ENCODE peak calls at places on chromosomes 16 and 17, in four cellular contexts. One of them, this sample, is unnamed.
A peak's percentile ranks its signal among the peaks of the same experiment; 100 is the strongest.

GRCh38 chr16:81143921-81144471 is 47.8 kb upstream of the GCSH start:
- DNase-seq in lung: no peak
- DNase-seq in HFF-Myc: no peak
- DNase-seq in activated CD8-positive, alpha-beta T cell treated with anti-CD3 and anti-CD28 coated beads for 36 hours: no peak
- DNase-seq in this sample: no peak

GRCh38 chr17:29133146-29133713 is 47.0 kb downstream of the MYO18A start:
- DNase-seq in lung: no peak
- DNase-seq in HFF-Myc: no peak
- DNase-seq in activated CD8-positive, alpha-beta T cell treated with anti-CD3 and anti-CD28 coated beads for 36 hours: no peak
- DNase-seq in this sample: no peak

GRCh38 chr17:78925234-78925633 is at the start of gene TIMP2:
- DNase-seq in lung: peak; percentile 88
- DNase-seq in HFF-Myc: peak; percentile 43
- DNase-seq in activated CD8-positive, alpha-beta T cell treated with anti-CD3 and anti-CD28 coated beads for 36 hours: peak; percentile 77
- DNase-seq in this sample: peak; percentile 87

GRCh38 chr16:4984174-4985000 is 26.3 kb downstream of the SEC14L5 start:
- DNase-seq in lung: no peak
- DNase-seq in HFF-Myc: no peak
- DNase-seq in activated CD8-positive, alpha-beta T cell treated with anti-CD3 and anti-CD28 coated beads for 36 hours: no peak
- DNase-seq in this sample: no peak

GRCh38 chr17:42456223-42457106 is 2.2 kb upstream of the ATP6V0A1 start:
- DNase-seq in lung: no peak
- DNase-seq in HFF-Myc: no peak
- DNase-seq in activated CD8-positive, alpha-beta T cell treated with anti-CD3 and anti-CD28 coated beads for 36 hours: no peak
- DNase-seq in this sample: peak; percentile 62

GRCh38 chr16:90048347-90048722 is 28.8 kb downstream of the PRDM7 start:
- DNase-seq in lung: no peak
- DNase-seq in HFF-Myc: no peak
- DNase-seq in activated CD8-positive, alpha-beta T cell treated with anti-CD3 and anti-CD28 coated beads for 36 hours: no peak
- DNase-seq in this sample: no peak

GRCh38 chr17:69602969-69603368 is 188.5 kb downstream of the MAP2K6 start:
- DNase-seq in lung: no peak
- DNase-seq in HFF-Myc: no peak
- DNase-seq in activated CD8-positive, alpha-beta T cell treated with anti-CD3 and anti-CD28 coated beads for 36 hours: peak; percentile 6
- DNase-seq in this sample: no peak

GRCh38 chr16:84268661-84269060 is 26.0 kb upstream of the WFDC1 start:
- DNase-seq in lung: no peak
- DNase-seq in HFF-Myc: no peak
- DNase-seq in activated CD8-positive, alpha-beta T cell treated with anti-CD3 and anti-CD28 coated beads for 36 hours: no peak
- DNase-seq in this sample: no peak

GRCh38 chr16:81908466-81909230 is 102.6 kb downstream of the SDR42E1 start:
- DNase-seq in lung: no peak
- DNase-seq in HFF-Myc: no peak
- DNase-seq in activated CD8-positive, alpha-beta T cell treated with anti-CD3 and anti-CD28 coated beads for 36 hours: no peak
- DNase-seq in this sample: no peak

GRCh38 chr17:2337811-2338657 is 733 bp downstream of the SGSM2 start:
- DNase-seq in lung: peak; percentile 51
- DNase-seq in HFF-Myc: no peak
- DNase-seq in activated CD8-positive, alpha-beta T cell treated with anti-CD3 and anti-CD28 coated beads for 36 hours: peak; percentile 60
- DNase-seq in this sample: peak; percentile 82

GRCh38 chr17:78933025-78933958 is 8.1 kb upstream of the TIMP2 start:
- DNase-seq in lung: peak; percentile 43
- DNase-seq in HFF-Myc: peak; percentile 94
- DNase-seq in activated CD8-positive, alpha-beta T cell treated with anti-CD3 and anti-CD28 coated beads for 36 hours: peak; percentile 72
- DNase-seq in this sample: peak; percentile 73

GRCh38 chr17:19733953-19734526 is 14.1 kb downstream of the ALDH3A1 start:
- DNase-seq in lung: no peak
- DNase-seq in HFF-Myc: no peak
- DNase-seq in activated CD8-positive, alpha-beta T cell treated with anti-CD3 and anti-CD28 coated beads for 36 hours: no peak
- DNase-seq in this sample: no peak

GRCh38 chr17:70956731-70957130 is 787.4 kb downstream of the KCNJ2 start:
- DNase-seq in lung: no peak
- DNase-seq in HFF-Myc: no peak
- DNase-seq in activated CD8-positive, alpha-beta T cell treated with anti-CD3 and anti-CD28 coated beads for 36 hours: no peak
- DNase-seq in this sample: no peak

GRCh38 chr16:16884451-16884850 is 505.5 kb downstream of the NPIPA7 start:
- DNase-seq in lung: no peak
- DNase-seq in HFF-Myc: no peak
- DNase-seq in activated CD8-positive, alpha-beta T cell treated with anti-CD3 and anti-CD28 coated beads for 36 hours: no peak
- DNase-seq in this sample: no peak

GRCh38 chr16:1615761-1616160 is 3.6 kb downstream of the CRAMP1 start:
- DNase-seq in lung: no peak
- DNase-seq in HFF-Myc: peak; percentile 19
- DNase-seq in activated CD8-positive, alpha-beta T cell treated with anti-CD3 and anti-CD28 coated beads for 36 hours: no peak
- DNase-seq in this sample: no peak

GRCh38 chr16:28873543-28874201 is 4.6 kb upstream of the ATP2A1 start:
- DNase-seq in lung: no peak
- DNase-seq in HFF-Myc: no peak
- DNase-seq in activated CD8-positive, alpha-beta T cell treated with anti-CD3 and anti-CD28 coated beads for 36 hours: peak; percentile 66
- DNase-seq in this sample: peak; percentile 83

GRCh38 chr16:88746511-88746910 is 38.5 kb downstream of the PIEZO1 start:
- DNase-seq in lung: no peak
- DNase-seq in HFF-Myc: no peak
- DNase-seq in activated CD8-positive, alpha-beta T cell treated with anti-CD3 and anti-CD28 coated beads for 36 hours: no peak
- DNase-seq in this sample: no peak

GRCh38 chr16:88744839-88745521 is 38.7 kb downstream of the CTU2 start:
- DNase-seq in lung: no peak
- DNase-seq in HFF-Myc: no peak
- DNase-seq in activated CD8-positive, alpha-beta T cell treated with anti-CD3 and anti-CD28 coated beads for 36 hours: no peak
- DNase-seq in this sample: no peak

GRCh38 chr16:88748364-88748763 is 36.7 kb downstream of the PIEZO1 start:
- DNase-seq in lung: no peak
- DNase-seq in HFF-Myc: no peak
- DNase-seq in activated CD8-positive, alpha-beta T cell treated with anti-CD3 and anti-CD28 coated beads for 36 hours: no peak
- DNase-seq in this sample: no peak

GRCh38 chr16:88749358-88749757 is 35.7 kb downstream of the PIEZO1 start:
- DNase-seq in lung: no peak
- DNase-seq in HFF-Myc: no peak
- DNase-seq in activated CD8-positive, alpha-beta T cell treated with anti-CD3 and anti-CD28 coated beads for 36 hours: no peak
- DNase-seq in this sample: no peak

DNA sequence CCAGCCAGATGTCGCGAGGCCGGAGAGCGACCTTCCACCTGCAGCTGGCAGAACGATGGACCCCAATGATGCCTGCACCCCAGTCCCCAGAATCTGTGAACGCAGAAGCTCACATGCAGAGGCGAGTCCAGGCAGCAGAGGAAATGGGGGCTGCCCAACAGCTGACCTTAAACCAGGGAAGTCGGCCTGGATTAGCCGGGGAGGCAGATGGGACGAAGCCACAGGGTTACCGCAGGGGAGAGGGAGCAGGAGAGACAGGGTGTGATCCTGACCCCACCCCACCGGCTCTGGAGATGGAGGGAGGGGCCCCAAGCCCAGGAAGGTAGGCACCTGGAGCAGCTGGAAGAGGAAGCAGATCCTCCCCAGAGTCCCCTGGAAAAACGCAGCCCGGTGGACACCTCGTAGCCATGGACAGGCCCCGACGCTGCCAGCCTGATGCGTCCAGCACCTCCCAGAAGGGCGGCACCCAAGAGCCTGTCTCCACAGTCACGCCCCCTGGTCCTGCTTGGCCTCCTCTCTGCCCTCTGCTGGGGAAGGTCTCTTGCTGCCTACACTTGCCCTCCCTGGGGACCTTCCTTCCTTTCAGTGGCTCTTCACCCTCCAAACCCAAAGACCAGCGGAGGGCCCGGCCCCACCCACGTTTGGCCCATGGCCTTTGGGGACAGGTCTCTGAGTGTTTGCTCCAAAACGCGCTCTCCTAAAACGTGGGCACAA is 37.3 kb downstream of the PIEZO1 start:
- DNase-seq in lung: no peak
- DNase-seq in HFF-Myc: no peak
- DNase-seq in activated CD8-positive, alpha-beta T cell treated with anti-CD3 and anti-CD28 coated beads for 36 hours: peak; percentile 59
- DNase-seq in this sample: peak; percentile 74
- TF ChIP-seq CTCF in lung: no peak
- TF ChIP-seq CTCF in HFF-Myc: peak; percentile 48
- TF ChIP-seq CTCF in activated CD8-positive, alpha-beta T cell treated with anti-CD3 and anti-CD28 coated beads for 36 hours: peak; percentile 30
- TF ChIP-seq CTCF in this sample: peak; percentile 39

GRCh38 chr17:7825206-7825980 is 8.6 kb upstream of the KDM6B start:
- DNase-seq in lung: no peak
- DNase-seq in HFF-Myc: no peak
- DNase-seq in activated CD8-positive, alpha-beta T cell treated with anti-CD3 and anti-CD28 coated beads for 36 hours: no peak
- DNase-seq in this sample: no peak
- TF ChIP-seq CTCF in lung: no peak
- TF ChIP-seq CTCF in HFF-Myc: no peak
- TF ChIP-seq CTCF in activated CD8-positive, alpha-beta T cell treated with anti-CD3 and anti-CD28 coated beads for 36 hours: peak; percentile 29
- TF ChIP-seq CTCF in this sample: peak; percentile 11

GRCh38 chr17:965311-965989 is 14.1 kb downstream of the NXN start:
- DNase-seq in lung: no peak
- DNase-seq in HFF-Myc: no peak
- DNase-seq in activated CD8-positive, alpha-beta T cell treated with anti-CD3 and anti-CD28 coated beads for 36 hours: no peak
- DNase-seq in this sample: no peak
- TF ChIP-seq CTCF in lung: no peak
- TF ChIP-seq CTCF in HFF-Myc: no peak
- TF ChIP-seq CTCF in activated CD8-positive, alpha-beta T cell treated with anti-CD3 and anti-CD28 coated beads for 36 hours: no peak
- TF ChIP-seq CTCF in this sample: no peak

DNA sequence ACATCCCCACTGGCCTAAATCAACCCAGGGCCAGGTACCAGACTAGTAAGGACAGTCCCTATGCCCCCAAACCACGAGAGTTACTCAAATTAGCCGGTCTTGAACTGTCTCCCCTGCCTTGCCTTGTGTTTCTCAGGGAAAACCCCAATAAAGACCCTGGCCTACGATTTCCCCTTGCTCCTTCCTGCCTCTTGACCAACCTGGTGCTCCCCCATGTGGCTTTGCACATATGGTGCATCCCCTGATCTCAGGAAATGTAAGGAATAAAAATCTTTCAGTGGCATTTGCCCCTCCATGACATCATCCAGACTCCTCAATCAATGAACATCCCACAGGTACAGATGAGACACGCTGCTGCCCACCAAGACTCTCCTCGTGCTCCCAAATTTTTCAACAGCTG is 87.9 kb downstream of the ZNF18 start:
- DNase-seq in lung: no peak
- DNase-seq in HFF-Myc: no peak
- DNase-seq in activated CD8-positive, alpha-beta T cell treated with anti-CD3 and anti-CD28 coated beads for 36 hours: no peak
- DNase-seq in this sample: no peak
- TF ChIP-seq CTCF in lung: no peak
- TF ChIP-seq CTCF in HFF-Myc: no peak
- TF ChIP-seq CTCF in activated CD8-positive, alpha-beta T cell treated with anti-CD3 and anti-CD28 coated beads for 36 hours: no peak
- TF ChIP-seq CTCF in this sample: no peak

DNA sequence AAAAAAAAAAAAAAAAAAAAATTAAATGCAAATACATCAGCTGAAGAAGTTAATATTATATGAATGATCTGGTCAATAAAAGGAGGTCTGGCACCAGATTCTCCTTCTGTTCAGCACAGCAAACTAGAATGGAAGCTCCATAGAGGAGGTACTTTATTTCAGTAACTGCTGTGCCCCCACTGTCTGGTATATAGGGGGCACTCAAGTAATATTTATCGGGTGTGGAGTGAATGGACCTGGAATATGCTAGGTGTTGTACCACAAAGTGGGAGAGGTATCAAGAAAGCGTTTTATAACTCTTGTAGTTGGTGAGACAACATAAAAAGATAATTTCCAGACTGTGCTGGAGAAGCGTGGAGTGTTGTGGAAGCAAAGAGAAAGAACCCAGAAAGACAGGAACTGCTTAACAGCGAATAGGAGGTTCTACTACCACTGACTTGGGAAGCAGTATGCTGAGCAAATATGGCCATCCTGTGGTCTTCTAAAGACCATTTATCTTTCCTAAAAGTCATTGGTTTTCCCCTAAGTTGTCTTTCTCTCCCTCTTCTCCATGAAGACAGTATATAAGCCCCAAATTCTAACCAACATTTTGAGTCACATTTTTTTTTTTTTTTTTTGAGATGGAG is 12.2 kb upstream of the PRKCA start:
- DNase-seq in lung: no peak
- DNase-seq in HFF-Myc: no peak
- DNase-seq in activated CD8-positive, alpha-beta T cell treated with anti-CD3 and anti-CD28 coated beads for 36 hours: no peak
- DNase-seq in this sample: no peak
- TF ChIP-seq CTCF in lung: no peak
- TF ChIP-seq CTCF in HFF-Myc: peak; percentile 32
- TF ChIP-seq CTCF in activated CD8-positive, alpha-beta T cell treated with anti-CD3 and anti-CD28 coated beads for 36 hours: peak; percentile 59
- TF ChIP-seq CTCF in this sample: peak; percentile 8

DNA sequence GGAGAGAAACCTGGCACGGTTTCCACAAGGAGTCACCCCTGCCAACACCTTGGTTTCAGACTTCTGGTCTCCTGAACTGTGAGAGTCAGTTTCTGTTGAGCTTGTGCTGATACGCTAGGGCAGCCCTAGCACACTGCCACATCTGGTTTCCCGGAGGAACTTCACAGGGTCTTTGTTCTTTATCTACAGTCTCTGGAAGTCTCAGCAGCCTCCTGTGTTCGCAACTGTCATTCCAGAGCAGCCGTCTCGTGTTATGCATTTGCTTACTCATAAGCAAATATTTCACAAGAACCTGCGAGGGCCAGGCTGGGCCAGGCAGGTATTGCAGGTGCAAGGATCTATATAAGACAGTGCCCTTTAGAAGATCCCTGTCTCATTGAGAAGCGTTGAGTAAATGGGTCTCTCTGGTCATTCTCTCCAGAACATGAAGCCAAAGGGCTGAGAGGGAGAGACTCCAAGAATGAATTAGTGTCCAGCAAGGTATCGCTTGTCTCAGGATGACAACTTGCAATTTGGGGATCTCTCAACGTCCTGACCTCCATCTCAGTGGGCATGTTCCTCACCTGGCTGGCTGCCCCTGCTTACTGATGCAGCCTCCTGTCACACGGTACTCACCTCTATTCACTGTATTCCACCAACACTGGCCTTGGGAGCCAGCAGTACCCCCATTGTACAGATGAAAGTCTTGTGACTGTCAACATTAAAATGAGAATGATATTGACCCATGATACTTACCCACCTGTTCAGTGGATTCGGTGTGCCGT is 141.2 kb downstream of the WWOX start:
- DNase-seq in lung: peak; percentile 59
- DNase-seq in HFF-Myc: no peak
- DNase-seq in activated CD8-positive, alpha-beta T cell treated with anti-CD3 and anti-CD28 coated beads for 36 hours: no peak
- DNase-seq in this sample: no peak
- TF ChIP-seq CTCF in lung: no peak
- TF ChIP-seq CTCF in HFF-Myc: no peak
- TF ChIP-seq CTCF in activated CD8-positive, alpha-beta T cell treated with anti-CD3 and anti-CD28 coated beads for 36 hours: no peak
- TF ChIP-seq CTCF in this sample: no peak